ENCODE peak calls at places on chromosomes 12 and 14, in seven cellular contexts. O is NCI-H1105; H is cerebellar nuclear complex; F is activated gamma-delta T cell treated with Interleukin-2 at 50 U/mL for 16 hours; I is activated CD8-positive, alpha-beta memory T cell treated with anti-CD3 and anti-CD28 coated beads for 48 hours; V is fibroblast of villous mesenchyme; A is HTR-8/SVneo. X is an unnamed sample.

GRCh38 chr12:107929436-107929835 is 154.9 kb downstream of the ASCL4 start:
- DNase-seq in A (peak), H (no peak), O (no peak), V (peak), F (no peak), I (no peak), X (no peak)

GRCh38 chr14:68144051-68144681 is 324.6 kb downstream of the RAD51B start:
- DNase-seq in A (no peak), O (no peak), H (no peak), F (no peak), V (peak), I (no peak), X (no peak)

GRCh38 chr12:4244868-4245267 is 28.7 kb upstream of the CCND2 start:
- DNase-seq in I (no peak), A (no peak), F (no peak), V (no peak), H (no peak), O (no peak), X (no peak)

GRCh38 chr14:36522347-36522971 is 2.4 kb upstream of the NKX2-1 start:
- DNase-seq in O (no peak), I (no peak), H (no peak), F (no peak), V (no peak), A (no peak), X (no peak)

GRCh38 chr12:125140239-125140917 is 75.1 kb downstream of the AACS start:
- DNase-seq in V (peak), O (no peak), A (peak), I (no peak), H (no peak), F (no peak), X (no peak)

GRCh38 chr12:13945641-13946040 is 35.8 kb downstream of the GRIN2B start:
- DNase-seq in A (no peak), V (no peak), I (no peak), H (no peak), O (no peak), F (no peak), X (no peak)

GRCh38 chr14:76348898-76349297 is 27.0 kb upstream of the ESRRB start:
- DNase-seq in V (peak), H (no peak), A (peak), F (no peak), O (no peak), I (no peak), X (peak)

GRCh38 chr14:105865266-105865903 is 339.0 kb downstream of the TMEM121 start:
- DNase-seq in F (no peak), H (no peak), I (no peak), V (no peak), A (no peak), O (no peak), X (peak)

GRCh38 chr12:114263031-114263825 is 142.7 kb downstream of the TBX5 start:
- DNase-seq in O (no peak), I (no peak), H (no peak), V (no peak), F (no peak), A (no peak), X (peak)

GRCh38 chr12:124232654-124232987 is 62.3 kb upstream of the RFLNA start:
- DNase-seq in I (no peak), F (no peak), A (no peak), H (no peak), V (no peak), O (no peak), X (no peak)

GRCh38 chr12:58832920-58833319 is 87.4 kb downstream of the LRIG3 start:
- DNase-seq in F (no peak), I (no peak), V (no peak), H (no peak), A (no peak), O (no peak), X (no peak)

GRCh38 chr12:62865090-62865489 is 69.9 kb downstream of the PPM1H start:
- DNase-seq in A (no peak), V (no peak), I (no peak), O (no peak), F (no peak), H (no peak), X (no peak)

GRCh38 chr14:23447634-23448353 is 12.3 kb upstream of the MYH7 start:
- DNase-seq in A (no peak), F (no peak), O (no peak), V (no peak), H (no peak), I (no peak), X (no peak)

GRCh38 chr12:12474931-12475485 is 87.7 kb downstream of the DUSP16 start:
- DNase-seq in F (peak), V (no peak), A (no peak), O (no peak), I (no peak), H (no peak), X (no peak)

GRCh38 chr12:120720234-120720968 is 5.2 kb upstream of the ACADS start:
- DNase-seq in I (no peak), A (no peak), O (no peak), F (no peak), H (no peak), V (peak), X (no peak)

GRCh38 chr12:48592591-48593086 is 22.8 kb upstream of the LALBA start:
- DNase-seq in I (no peak), O (no peak), A (no peak), V (no peak), F (no peak), H (no peak), X (no peak)

GRCh38 chr12:5088586-5089264 is 45.0 kb downstream of the KCNA5 start:
- DNase-seq in V (peak), F (no peak), A (no peak), H (no peak), O (no peak), I (no peak), X (no peak)

GRCh38 chr14:102603293-102603907 is 11.0 kb downstream of the RCOR1 start:
- DNase-seq in I (no peak), V (no peak), A (no peak), H (no peak), F (no peak), O (no peak), X (no peak)

GRCh38 chr12:111767362-111768158 is 827 bp downstream of the ALDH2 start:
- DNase-seq in I (no peak), F (no peak), V (peak), H (no peak), A (no peak), O (no peak), X (peak)

GRCh38 chr12:3470296-3470695 is 20.7 kb upstream of the PRMT8 start:
- DNase-seq in O (no peak), I (no peak), F (no peak), H (no peak), A (no peak), V (no peak), X (no peak)

GRCh38 chr14:61250063-61250462 is 31.1 kb downstream of the TMEM30B start:
- DNase-seq in V (no peak), O (no peak), I (no peak), A (no peak), H (no peak), F (no peak), X (no peak)

GRCh38 chr12:91984571-91984970 is 161.1 kb downstream of the BTG1 start:
- DNase-seq in O (no peak), I (no peak), V (peak), A (no peak), H (no peak), F (no peak), X (no peak)

GRCh38 chr12:88946377-88946997 is 366.2 kb upstream of the KITLG start:
- DNase-seq in V (peak), O (no peak), I (no peak), F (no peak), A (no peak), H (no peak), X (peak)

GRCh38 chr12:29278673-29279420 is 102.1 kb downstream of the ERGIC2 start:
- DNase-seq in I (no peak), F (no peak), A (no peak), H (no peak), O (no peak), V (peak), X (no peak)

GRCh38 chr12:28569698-28570411 is 379.6 kb downstream of the CCDC91 start:
- DNase-seq in O (no peak), A (no peak), F (no peak), I (no peak), H (no peak), V (peak), X (no peak)

GRCh38 chr14:76486251-76486743 is 110.4 kb downstream of the ESRRB start:
- DNase-seq in A (no peak), V (no peak), H (no peak), O (peak), F (no peak), I (no peak), X (peak)

GRCh38 chr14:90574640-90575131 is 177.9 kb downstream of the CALM1 start:
- DNase-seq in A (no peak), I (no peak), H (peak), V (no peak), O (peak), F (no peak), X (peak)

GRCh38 chr12:132638541-132639408 is 20.2 kb downstream of the P2RX2 start:
- DNase-seq in O (no peak), I (no peak), A (peak), F (no peak), V (peak), H (no peak), X (no peak)

GRCh38 chr12:1917172-1918070 is 1.0 kb downstream of the CACNA2D4 start:
- DNase-seq in H (no peak), F (no peak), O (no peak), V (no peak), A (no peak), I (no peak), X (no peak)

GRCh38 chr14:88729159-88729558 is 63.6 kb downstream of the EML5 start:
- DNase-seq in H (no peak), V (no peak), F (no peak), O (no peak), A (peak), I (no peak), X (no peak)

X was measured in NCI-H1417.